ENCODE peak calls at places on chromosomes 6 and 20, in ten cellular contexts. B is uterus; D is iPS DF 6.9; F is body of pancreas; O is effector memory CD4-positive, alpha-beta T cell; Q is aorta; N is psoas muscle; Z is GM23338; M is heart right ventricle; A is AG04450. C is an unnamed sample.

GRCh38 chr6:22302828-22303227 is 6.0 kb upstream of the PRL start:
- DNase-seq in D (no peak), Q (no peak), N (no peak), Z (no peak), F (no peak), O (no peak), M (no peak), B (no peak), A (no peak), C (no peak)

GRCh38 chr6:117548797-117549301 is 53.5 kb downstream of the GOPC start:
- DNase-seq in O (no peak), A (no peak), F (no peak), Q (no peak), Z (peak), N (no peak), M (no peak), D (no peak), B (no peak), C (no peak)

GRCh38 chr6:5443491-5443890 is 182.2 kb downstream of the FARS2 start:
- DNase-seq in Q (no peak), O (no peak), M (no peak), N (no peak), D (no peak), Z (no peak), B (no peak), F (no peak), A (no peak), C (no peak)

GRCh38 chr6:148968636-148969270 is 221.9 kb downstream of the UST start:
- DNase-seq in B (no peak), N (no peak), D (no peak), F (no peak), O (no peak), M (no peak), Q (no peak), A (no peak), Z (no peak), C (no peak)

GRCh38 chr20:31663838-31664695 is 26.4 kb downstream of the COX4I2 start:
- DNase-seq in D (no peak), F (peak), A (no peak), Z (peak), N (no peak), M (no peak), Q (no peak), B (no peak), O (no peak), C (no peak)

GRCh38 chr6:6634735-6635075 is 46.2 kb downstream of the LY86 start:
- DNase-seq in Z (no peak), N (no peak), Q (no peak), M (no peak), F (no peak), O (no peak), B (no peak), D (no peak), A (no peak), C (no peak)

GRCh38 chr20:21465799-21466198 is 48.1 kb downstream of the NKX2-2 start:
- DNase-seq in A (no peak), Q (no peak), Z (no peak), M (no peak), O (no peak), F (no peak), D (no peak), B (no peak), N (no peak), C (no peak)

GRCh38 chr20:39246436-39246835 is 284.3 kb downstream of the DHX35 start:
- DNase-seq in M (no peak), O (no peak), F (no peak), Q (no peak), Z (no peak), D (no peak), B (no peak), N (no peak), A (no peak), C (no peak)

GRCh38 chr6:110075406-110075805 is 97.3 kb downstream of the GPR6 start:
- DNase-seq in N (no peak), F (no peak), O (no peak), D (no peak), Q (no peak), Z (no peak), B (no peak), A (no peak), M (no peak), C (no peak)

GRCh38 chr6:32982084-32982701 is 13.8 kb downstream of the BRD2 start:
- DNase-seq in O (no peak), N (no peak), M (no peak), A (no peak), Z (no peak), F (no peak), D (no peak), B (no peak), Q (no peak), C (no peak)

GRCh38 chr20:44074252-44075151 is 112.5 kb downstream of the JPH2 start:
- DNase-seq in F (no peak), D (no peak), B (peak), O (no peak), Z (no peak), N (no peak), A (no peak), Q (peak), M (peak), C (peak)

GRCh38 chr6:152277826-152278247 is 359.3 kb downstream of the SYNE1 start:
- DNase-seq in D (no peak), Z (peak), N (peak), O (no peak), B (no peak), F (peak), M (peak), Q (no peak), A (no peak), C (no peak)

GRCh38 chr6:168261234-168261633 is 58.3 kb downstream of the DACT2 start:
- DNase-seq in Q (no peak), D (no peak), B (no peak), M (no peak), O (no peak), Z (no peak), A (no peak), F (no peak), N (no peak), C (no peak)

GRCh38 chr6:124463271-124463670 is 499.0 kb upstream of the RNF217 start:
- DNase-seq in M (no peak), N (no peak), Z (no peak), A (no peak), Q (no peak), D (no peak), O (no peak), F (no peak), B (no peak), C (no peak)

GRCh38 chr6:4936681-4937041 is 67.2 kb downstream of the RPP40 start:
- DNase-seq in F (peak), D (no peak), B (peak), M (no peak), Z (peak), N (no peak), O (no peak), A (peak), Q (no peak), C (no peak)

GRCh38 chr6:166419268-166419667 is 36.5 kb upstream of the MPC1 start:
- DNase-seq in A (no peak), B (no peak), D (no peak), F (no peak), M (no peak), N (peak), Q (no peak), O (peak), Z (no peak), C (peak)

GRCh38 chr6:87308970-87309369 is 13.4 kb upstream of the SMIM8 start:
- DNase-seq in M (no peak), Q (no peak), D (no peak), Z (no peak), F (no peak), A (no peak), O (no peak), N (no peak), B (no peak), C (no peak)

GRCh38 chr20:17749979-17750721 is 50.4 kb downstream of the BANF2 start:
- DNase-seq in O (no peak), Q (peak), D (no peak), Z (no peak), N (peak), A (no peak), B (peak), M (peak), F (peak), C (no peak)

GRCh38 chr6:94045473-94045872 is 626.1 kb upstream of the EPHA7 start:
- DNase-seq in O (no peak), F (no peak), D (no peak), Z (peak), N (no peak), B (no peak), M (no peak), A (no peak), Q (no peak), C (no peak)

GRCh38 chr6:108782231-108783041 is 65.8 kb upstream of the ARMC2 start:
- DNase-seq in Z (peak), F (peak), B (peak), N (peak), A (peak), Q (peak), M (peak), O (peak), D (peak), C (peak)

GRCh38 chr20:61980647-61981583 is 84.8 kb downstream of the TAF4 start:
- DNase-seq in Q (no peak), M (peak), B (no peak), D (no peak), F (peak), O (no peak), A (no peak), Z (peak), N (no peak), C (no peak)

GRCh38 chr6:5151295-5151954 is 66.3 kb downstream of the PPP1R3G start:
- DNase-seq in A (no peak), D (no peak), N (no peak), O (no peak), M (no peak), B (no peak), Z (no peak), F (no peak), Q (no peak), C (no peak)

GRCh38 chr6:169691260-169691659 is 10.6 kb downstream of the WDR27 start:
- DNase-seq in M (no peak), D (no peak), A (no peak), Q (no peak), N (no peak), Z (no peak), F (no peak), O (no peak), B (no peak), C (no peak)

GRCh38 chr6:46706464-46706863 is 18.8 kb downstream of the TDRD6 start:
- DNase-seq in F (no peak), N (no peak), M (no peak), B (no peak), Z (no peak), Q (no peak), A (no peak), D (no peak), O (no peak), C (no peak)
- H3K4me3 ChIP-seq in F (no peak), N (no peak), M (no peak), B (no peak), Z (no peak), Q (no peak), A (no peak), D (no peak), O (no peak), C (no peak)

GRCh38 chr20:63861981-63862901 is 943 bp downstream of the ABHD16B start:
- DNase-seq in N (no peak), Z (no peak), A (no peak), O (no peak), D (no peak), F (no peak), B (no peak), Q (no peak), M (no peak), C (no peak)

GRCh38 chr20:63864978-63865640 is at the start of gene TPD52L2:
- DNase-seq in Z (peak), F (peak), O (peak), B (peak), A (peak), N (peak), M (peak), Q (peak), D (peak), C (peak)

GRCh38 chr20:63863021-63863797 is 1.9 kb upstream of the TPD52L2 start:
- DNase-seq in B (no peak), Z (no peak), A (no peak), Q (no peak), D (no peak), N (no peak), M (no peak), O (no peak), F (no peak), C (no peak)

GRCh38 chr20:63864545-63864977 is 509 bp upstream of the TPD52L2 start:
- DNase-seq in D (no peak), N (no peak), O (no peak), M (no peak), F (no peak), Z (no peak), B (no peak), A (no peak), Q (no peak), C (no peak)

DNA sequence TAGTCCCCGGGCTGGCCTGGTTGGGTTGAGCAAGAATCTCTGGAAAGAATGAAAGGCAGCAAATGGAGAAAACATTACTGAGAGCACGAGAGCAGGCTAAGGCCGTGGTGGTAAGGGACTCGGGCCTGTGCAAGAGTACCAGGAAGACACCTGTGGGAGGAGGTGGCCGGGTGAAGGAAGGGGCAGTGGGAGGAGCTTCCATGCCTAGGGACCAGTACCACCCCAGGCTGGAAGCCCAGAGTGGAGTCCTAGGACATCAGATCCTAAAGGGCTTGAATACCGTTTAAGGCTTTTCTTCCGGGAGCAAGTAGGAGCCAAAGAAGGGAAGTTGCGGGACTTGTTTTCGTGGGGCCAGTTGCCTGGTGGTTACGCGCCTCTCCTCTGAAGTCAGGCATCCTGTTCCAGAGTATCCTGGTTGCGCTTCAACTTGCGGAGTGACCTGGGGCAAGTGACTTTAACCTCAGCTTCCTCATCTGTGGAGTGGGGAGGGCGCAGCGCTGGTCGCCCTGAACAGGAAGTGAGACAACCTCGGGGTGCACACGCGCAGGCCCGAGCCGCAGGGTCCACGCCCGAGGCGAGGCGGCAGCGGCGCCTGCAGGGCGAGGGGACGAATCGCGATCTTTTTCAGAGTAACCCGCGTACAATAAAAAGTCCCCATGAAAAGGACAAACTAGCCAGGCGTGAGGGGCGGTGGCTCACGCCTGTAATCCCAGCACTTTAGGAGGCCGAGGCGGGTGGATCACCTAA is 1.1 kb upstream of the TPD52L2 start:
- DNase-seq in Q (peak), A (peak), O (peak), M (peak), Z (peak), B (peak), D (no peak), N (peak), F (peak), C (no peak)
- H3K4me3 ChIP-seq in Q (peak), A (peak), O (peak), M (peak), Z (peak), B (peak), D (peak), N (peak), F (peak), C (peak)

GRCh38 chr6:131995924-131996323 is 44.8 kb upstream of the CCN2 start:
- DNase-seq in M (no peak), Q (no peak), A (peak), N (no peak), B (no peak), Z (no peak), D (no peak), F (no peak), O (no peak), C (peak)

GRCh38 chr6:131998255-131998982 is 47.2 kb upstream of the CCN2 start:
- DNase-seq in A (no peak), Z (no peak), O (no peak), Q (no peak), N (no peak), D (no peak), B (peak), M (no peak), F (no peak), C (no peak)

GRCh38 chr6:131999545-132000146 is 48.5 kb upstream of the CCN2 start:
- DNase-seq in A (no peak), M (no peak), Z (no peak), O (no peak), B (no peak), N (no peak), F (no peak), Q (no peak), D (no peak), C (no peak)

GRCh38 chr6:132000296-132000695 is 49.1 kb upstream of the CCN2 start:
- DNase-seq in N (no peak), D (no peak), O (no peak), M (no peak), A (no peak), Z (no peak), B (no peak), Q (no peak), F (no peak), C (no peak)

DNA sequence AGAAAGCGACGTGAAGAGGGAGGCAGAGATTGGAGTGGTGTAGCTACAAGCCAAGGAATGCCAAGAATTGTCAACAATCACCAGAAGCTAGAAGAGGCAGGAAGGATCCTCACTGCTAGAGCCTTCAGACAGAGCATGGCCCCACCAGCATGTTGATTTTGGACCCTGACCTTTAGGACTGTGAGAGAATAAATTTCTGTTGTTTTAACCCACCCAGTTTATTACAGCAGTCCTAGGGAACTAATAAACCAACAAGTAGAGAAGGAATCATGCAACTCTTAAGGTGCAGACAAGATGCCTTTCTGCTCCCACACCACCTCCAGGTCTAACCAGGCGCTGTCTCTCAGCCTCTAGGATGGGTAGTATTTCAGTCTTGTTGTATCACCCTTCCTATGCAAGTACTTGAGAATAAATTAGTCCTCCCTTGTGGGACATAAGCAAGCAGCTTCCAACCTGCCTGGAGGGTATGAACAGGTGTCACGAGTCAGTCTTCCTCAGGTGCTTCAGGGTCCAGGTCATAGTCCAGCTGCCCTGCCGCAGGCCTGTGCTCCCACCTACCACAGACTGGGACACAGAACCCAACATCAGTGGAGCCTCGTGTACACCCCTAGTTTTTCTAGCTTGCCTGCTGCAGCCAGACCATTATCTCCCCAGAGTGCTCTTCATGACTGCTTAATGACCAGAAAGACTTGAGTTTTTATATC is 46.4 kb upstream of the CCN2 start:
- DNase-seq in N (no peak), A (no peak), Z (no peak), M (no peak), D (no peak), O (no peak), B (no peak), Q (no peak), F (no peak), C (no peak)
- H3K4me3 ChIP-seq in N (no peak), A (no peak), Z (no peak), M (no peak), D (no peak), O (no peak), B (no peak), Q (no peak), F (no peak), C (no peak)

DNA sequence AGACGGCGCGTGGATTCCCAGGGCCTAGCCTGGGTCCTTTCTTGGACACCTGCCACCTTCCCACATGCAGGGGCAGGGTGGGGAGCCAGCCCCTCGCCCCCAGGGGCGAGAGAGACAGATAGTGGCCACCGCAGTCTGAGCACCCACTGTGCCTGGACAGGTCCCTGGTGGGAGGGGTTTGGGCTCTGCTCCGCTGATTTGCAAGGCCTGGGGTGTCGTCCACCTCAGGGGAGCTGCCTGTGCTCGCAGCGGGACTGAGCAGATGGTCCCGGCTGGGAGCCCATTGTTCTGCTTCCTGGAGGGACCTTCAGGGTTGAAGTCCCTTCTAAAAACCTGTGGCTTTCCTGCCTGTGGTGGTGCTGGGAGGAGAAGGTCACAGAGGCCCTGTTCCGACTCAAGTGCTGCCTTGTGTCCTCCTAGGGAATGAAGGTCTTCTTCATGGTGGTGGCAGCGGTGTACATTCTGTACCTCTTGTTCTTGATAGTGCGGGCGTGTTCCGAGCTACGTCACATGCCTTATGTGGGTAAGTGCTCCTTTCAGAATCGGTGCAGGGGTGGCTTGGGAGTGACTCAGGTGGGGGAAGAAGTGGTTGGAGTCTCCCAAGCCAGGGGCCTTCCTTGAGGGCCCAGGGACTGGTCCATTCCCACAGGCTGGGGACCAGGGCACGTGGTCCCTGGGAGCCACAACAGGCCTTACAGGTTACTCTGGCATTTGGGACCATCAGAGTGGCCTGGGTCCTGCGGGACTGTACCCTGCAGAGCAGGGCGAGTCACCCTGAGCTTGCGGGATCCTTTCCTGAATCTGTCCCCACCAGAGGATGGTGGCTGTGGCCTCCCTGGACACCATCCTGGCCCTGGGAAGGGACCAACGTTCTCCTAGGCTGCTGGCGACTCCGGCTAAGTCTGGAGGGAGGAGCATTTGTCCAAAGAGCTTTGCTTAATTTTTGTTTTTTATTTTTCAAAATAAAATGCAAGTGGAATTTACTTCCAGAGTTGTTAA is 19.6 kb downstream of the DYNLT1 start:
- DNase-seq in B (no peak), D (no peak), M (no peak), F (no peak), Q (no peak), O (no peak), N (no peak), A (no peak), Z (no peak), C (no peak)
- H3K4me3 ChIP-seq in B (no peak), D (no peak), M (no peak), F (no peak), Q (no peak), O (no peak), N (no peak), A (no peak), Z (no peak), C (no peak)

DNA sequence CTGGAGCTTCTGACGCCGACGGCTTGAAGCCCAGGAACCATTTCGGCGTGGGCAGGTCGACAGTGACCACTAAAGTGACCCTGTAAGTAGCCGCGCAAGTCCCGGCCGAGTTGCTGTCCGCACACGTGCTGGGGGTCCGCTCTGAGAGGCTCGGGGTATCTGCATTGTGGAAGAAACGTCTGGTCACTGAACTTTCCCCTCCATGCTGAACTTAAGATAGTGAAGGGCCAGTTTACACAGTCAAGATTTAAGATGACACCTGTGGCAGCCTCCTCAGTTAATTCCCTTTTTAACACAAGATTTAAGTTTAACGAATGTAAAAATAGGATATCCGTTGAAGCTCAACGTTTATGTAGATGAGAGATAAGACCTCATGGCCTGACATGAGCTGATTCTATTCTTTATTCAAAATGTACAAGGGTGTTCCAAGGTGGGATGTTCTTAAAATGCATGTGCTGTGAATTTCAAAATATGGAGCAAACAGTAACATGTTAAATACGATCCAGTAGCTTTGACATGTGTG is 116.3 kb downstream of the RTN4IP1 start:
- DNase-seq in D (no peak), O (no peak), Q (no peak), B (no peak), Z (no peak), M (no peak), N (no peak), A (no peak), F (no peak), C (no peak)
- H3K4me3 ChIP-seq in D (peak), O (peak), Q (peak), B (peak), Z (peak), M (peak), N (peak), A (peak), F (peak), C (peak)